ENCODE peak calls at places on chromosomes 4 and X, in six cellular contexts. X is tibial artery, H is cardiac muscle cell, Y is neural progenitor cell, L is suprapubic skin, G is foreskin keratinocyte. M is an unnamed sample. For H3K4me1, the result is how much of the 10 kb centered on the place peaks cover.

GRCh38 chr4:185054876-185055275 is 36.6 kb downstream of the HELT start:
- DNase-seq in Y (peak), H (no peak), X (no peak), G (no peak), L (no peak), M (no peak)

GRCh38 chr4:30825008-30825765 is 105.0 kb downstream of the PCDH7 start:
- DNase-seq in L (no peak), H (no peak), Y (no peak), G (no peak), X (no peak), M (no peak)

GRCh38 chr4:156693557-156693956 is 278.0 kb downstream of the PDGFC start:
- DNase-seq in X (no peak), H (no peak), L (no peak), G (no peak), Y (no peak), M (no peak)

GRCh38 chr4:16450724-16451123 is 224.5 kb upstream of the TAPT1 start:
- DNase-seq in G (no peak), X (no peak), H (peak), Y (no peak), L (no peak), M (no peak)

GRCh38 chrX:17361620-17362019 is 13.4 kb upstream of the NHS start:
- DNase-seq in Y (peak), X (no peak), L (no peak), G (no peak), H (no peak), M (no peak)

GRCh38 chr4:184464759-184465454 is 9.4 kb downstream of the IRF2 start:
- DNase-seq in Y (no peak), H (no peak), G (no peak), X (no peak), L (no peak), M (no peak)

GRCh38 chr4:99394913-99395312 is 40.2 kb downstream of the ADH7 start:
- DNase-seq in G (no peak), X (no peak), L (no peak), H (peak), Y (no peak), M (no peak)

GRCh38 chr4:98749206-98749605 is 90.8 kb upstream of the TSPAN5 start:
- DNase-seq in X (no peak), H (peak), G (no peak), L (no peak), Y (no peak), M (no peak)

GRCh38 chr4:4559596-4559995 is 17.7 kb upstream of the STX18 start:
- DNase-seq in H (no peak), Y (no peak), G (peak), L (no peak), X (no peak), M (no peak)

GRCh38 chr4:22434895-22435294 is 81.0 kb downstream of the ADGRA3 start:
- DNase-seq in G (peak), L (no peak), Y (peak), X (no peak), H (peak), M (no peak)

GRCh38 chr4:55369968-55370367 is 23.9 kb downstream of the SRD5A3 start:
- DNase-seq in L (no peak), X (no peak), H (no peak), G (no peak), Y (no peak), M (no peak)

GRCh38 chr4:51835854-51836253 is 7.1 kb upstream of the DCUN1D4 start:
- DNase-seq in X (no peak), H (no peak), Y (peak), L (no peak), G (no peak), M (no peak)

GRCh38 chr4:71290074-71290473 is 48.7 kb upstream of the SLC4A4 start:
- DNase-seq in X (no peak), G (no peak), H (no peak), Y (no peak), L (no peak), M (no peak)

GRCh38 chrX:136162827-136163427 is 15.6 kb downstream of the FHL1 start:
- DNase-seq in H (peak), X (no peak), G (peak), L (no peak), Y (peak), M (no peak)

GRCh38 chr4:78907638-78908037 is 31.6 kb downstream of the PAQR3 start:
- DNase-seq in H (no peak), Y (no peak), L (no peak), X (no peak), G (no peak), M (no peak)

GRCh38 chr4:152870605-152871004 is 65.5 kb upstream of the FHDC1 start:
- DNase-seq in X (no peak), Y (peak), L (no peak), G (no peak), H (no peak), M (no peak)

GRCh38 chrX:40151211-40152172 is 53.7 kb upstream of the BCOR start:
- DNase-seq in X (no peak), L (no peak), Y (peak), G (no peak), H (no peak), M (no peak)

GRCh38 chr4:119816473-119816872 is 187.9 kb upstream of the PDE5A start:
- DNase-seq in G (no peak), X (no peak), H (no peak), L (no peak), Y (no peak), M (no peak)

GRCh38 chr4:185577592-185577940 is 42.3 kb upstream of the PDLIM3 start:
- DNase-seq in X (no peak), L (no peak), H (no peak), Y (no peak), G (no peak), M (no peak)

GRCh38 chr4:82798168-82799005 is at the start of gene SCD5:
- DNase-seq in G (no peak), H (peak), X (peak), Y (peak), L (peak), M (peak)

GRCh38 chr4:35461931-35462659 is 782.2 kb downstream of the ARAP2 start:
- DNase-seq in L (no peak), X (no peak), Y (peak), G (no peak), H (no peak), M (no peak)

GRCh38 chr4:186948361-186949291 is 225.0 kb upstream of the FAT1 start:
- DNase-seq in G (no peak), X (no peak), Y (peak), H (peak), L (no peak), M (no peak)

GRCh38 chrX:71098302-71098701 is 2.7 kb downstream of the FOXO4 start:
- DNase-seq in X (peak), Y (no peak), H (peak), G (no peak), L (peak), M (peak)

GRCh38 chrX:38774249-38774648 is 27.0 kb upstream of the MID1IP1 start:
- DNase-seq in Y (no peak), H (no peak), X (no peak), L (no peak), G (no peak), M (no peak)

GRCh38 chr4:162061214-162061613 is 102.6 kb downstream of the FSTL5 start:
- DNase-seq in H (no peak), L (no peak), Y (peak), X (no peak), G (no peak), M (no peak)

GRCh38 chrX:97109730-97110129 is 226.0 kb downstream of the RPA4 start:
- DNase-seq in X (no peak), H (no peak), Y (no peak), G (no peak), L (no peak), M (no peak)

GRCh38 chr4:103307479-103308042 is 109.4 kb upstream of the CENPE start:
- DNase-seq in Y (no peak), H (no peak), G (no peak), L (no peak), X (no peak), M (no peak)

GRCh38 chrX:63743596-63743995 is 41.4 kb downstream of the ARHGEF9 start:
- DNase-seq in L (no peak), X (no peak), Y (no peak), H (no peak), G (no peak), M (no peak)

GRCh38 chr4:738781-739280 is 33.2 kb downstream of the PCGF3 start:
- DNase-seq in L (no peak), H (no peak), Y (no peak), G (no peak), X (no peak), M (no peak)

GRCh38 chr4:138235419-138235952 is 6.7 kb downstream of the SLC7A11 start:
- DNase-seq in X (no peak), L (no peak), H (peak), G (peak), Y (no peak), M (no peak)

GRCh38 chr4:29277381-29277780 is 1442.8 kb upstream of the PCDH7 start:
- DNase-seq in L (no peak), G (peak), X (no peak), H (peak), Y (no peak), M (no peak)

GRCh38 chr4:3875466-3875865 is 109.3 kb downstream of the ADRA2C start:
- DNase-seq in Y (no peak), L (no peak), G (no peak), H (no peak), X (no peak), M (no peak)

GRCh38 chr4:1523506-1523905 is 117.3 kb upstream of the NKX1-1 start:
- DNase-seq in H (no peak), L (no peak), G (no peak), X (no peak), Y (no peak), M (no peak)

GRCh38 chrX:151973851-151974335 is 583 bp downstream of the GABRE start:
- DNase-seq in G (no peak), Y (no peak), L (peak), H (no peak), X (peak), M (peak)

GRCh38 chrX:119234931-119235555 is 1.0 kb upstream of the PGRMC1 start:
- DNase-seq in G (no peak), L (no peak), Y (peak), X (no peak), H (peak), M (no peak)

GRCh38 chr4:95547708-95548471 is 883 bp downstream of the UNC5C start:
- DNase-seq in X (peak), G (no peak), H (peak), Y (peak), L (no peak), M (no peak)

GRCh38 chr4:3345384-3345783 is 52.6 kb downstream of the RGS12 start:
- DNase-seq in G (no peak), X (no peak), Y (no peak), L (no peak), H (no peak), M (no peak)

GRCh38 chrX:31449064-31449463 is 377.2 kb upstream of the FTHL17 start:
- DNase-seq in L (no peak), Y (no peak), G (no peak), X (no peak), H (no peak), M (no peak)

GRCh38 chr4:1396806-1397455 is 9.3 kb downstream of the NKX1-1 start:
- DNase-seq in X (peak), G (no peak), Y (no peak), H (no peak), L (peak), M (no peak)

GRCh38 chr4:16626945-16627344 is 271.5 kb downstream of the LDB2 start:
- DNase-seq in Y (no peak), G (peak), X (peak), L (peak), H (peak), M (no peak)

DNA sequence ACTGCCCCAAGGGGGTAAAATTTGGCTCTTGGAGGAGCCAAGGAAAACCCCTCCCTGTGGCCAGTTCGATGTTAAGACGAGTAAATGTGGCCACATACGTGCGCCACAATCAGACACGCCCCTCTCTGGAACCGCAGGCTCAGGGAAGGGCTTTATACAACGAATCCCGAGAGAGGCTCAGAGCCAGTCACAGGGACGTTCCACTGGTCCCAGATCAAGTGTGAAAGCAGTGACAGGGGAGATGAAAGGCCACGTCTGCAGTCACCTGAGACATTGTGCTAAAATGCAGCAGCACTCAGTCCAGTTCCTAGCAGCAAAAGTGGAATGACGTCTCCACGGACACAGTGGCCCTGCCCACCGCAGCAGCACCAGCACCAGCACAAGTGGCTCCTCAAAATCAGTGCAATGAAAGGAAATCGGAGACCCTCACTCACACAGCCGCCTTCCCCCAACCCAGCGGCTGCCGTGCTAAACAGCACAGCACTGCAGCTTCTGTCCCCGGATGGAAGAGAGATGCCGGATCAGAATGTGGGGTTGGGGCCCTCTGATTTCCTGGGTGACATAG is 67.9 kb downstream of the ACOX3 start:
- DNase-seq in G (no peak), Y (no peak), L (no peak), X (no peak), H (no peak), M (no peak)
- H3K4me1 ChIP-seq in G (under half), Y (under half), L (under half), X (under half), H (under half), M (under half)

GRCh38 chr4:76689079-76689817 is 208.7 kb downstream of the SOWAHB start:
- DNase-seq in L (no peak), Y (peak), H (peak), X (peak), G (no peak), M (no peak)

GRCh38 chr4:76690906-76691275 is 207.1 kb downstream of the SOWAHB start:
- DNase-seq in G (no peak), X (no peak), L (no peak), Y (no peak), H (no peak), M (no peak)

GRCh38 chr4:76687730-76688441 is 210.1 kb downstream of the SOWAHB start:
- DNase-seq in L (no peak), G (no peak), X (no peak), H (no peak), Y (peak), M (no peak)

GRCh38 chr4:76690091-76690905 is 207.6 kb downstream of the SOWAHB start:
- DNase-seq in G (no peak), H (no peak), Y (no peak), X (no peak), L (no peak), M (no peak)

DNA sequence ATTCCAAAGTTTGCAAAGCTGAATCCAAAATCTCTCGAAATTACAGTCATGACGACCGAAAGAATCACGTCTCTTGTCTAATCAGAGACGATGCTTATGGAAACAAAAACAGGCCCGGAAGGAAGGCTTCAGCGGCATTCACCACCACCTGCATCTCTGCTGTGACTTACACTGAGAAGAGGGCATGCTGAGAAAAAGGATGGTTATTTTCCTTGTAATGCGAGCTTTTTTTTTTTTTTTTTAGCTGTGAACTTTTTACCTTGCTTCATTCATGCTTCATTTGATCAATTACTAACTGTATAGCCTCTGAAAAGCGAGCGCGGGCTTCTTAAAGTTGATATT is 209.2 kb downstream of the SOWAHB start:
- DNase-seq in Y (peak), G (no peak), L (no peak), H (no peak), X (no peak), M (no peak)
- H3K27ac ChIP-seq in Y (no peak), G (peak), L (peak), H (peak), X (peak), M (peak)

GRCh38 chr4:76692761-76693160 is 205.2 kb downstream of the SOWAHB start:
- DNase-seq in X (no peak), H (no peak), L (no peak), G (no peak), Y (no peak), M (no peak)
- H3K4me1 ChIP-seq in X (half or more), H (under half), L (under half), G (under half), Y (half or more), M (under half)

DNA sequence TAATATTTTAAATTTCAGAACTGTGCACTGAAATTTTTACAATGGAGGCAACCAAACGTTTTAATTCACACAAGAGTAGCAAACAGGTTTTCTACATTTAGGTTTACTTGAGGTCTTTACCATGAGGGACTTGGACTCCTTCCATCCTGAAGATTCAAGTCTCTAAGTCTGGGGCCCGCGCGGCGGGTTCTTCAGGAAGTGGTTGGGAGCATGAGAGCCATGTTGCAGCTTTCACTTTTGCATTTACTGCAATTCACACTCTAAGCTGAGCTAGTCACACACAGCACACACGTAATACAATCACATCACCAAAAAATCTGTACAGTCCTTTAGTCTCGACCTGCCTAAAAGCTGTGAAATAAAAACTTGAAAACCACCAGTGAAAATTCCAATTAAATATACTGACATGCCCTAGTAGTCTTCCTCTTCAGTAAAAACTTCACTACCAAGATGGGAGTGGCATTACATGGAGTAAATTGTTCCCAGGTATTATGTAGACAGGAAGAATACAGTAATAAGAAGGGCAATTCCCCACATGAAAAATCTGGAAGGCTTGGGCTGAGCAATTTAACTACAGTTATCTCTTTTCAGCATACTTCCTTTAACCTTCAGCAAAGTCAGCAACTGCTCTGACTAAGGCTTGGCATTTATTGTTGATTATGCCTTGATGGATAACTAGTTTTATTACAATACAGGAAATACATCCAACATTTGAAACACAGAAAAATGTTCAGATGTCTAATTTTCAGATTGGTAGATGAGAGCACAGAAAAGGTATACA is 571.1 kb upstream of the DIPK2B start:
- DNase-seq in L (no peak), G (no peak), Y (no peak), X (peak), H (peak), M (no peak)
- H3K27ac ChIP-seq in L (peak), G (peak), Y (no peak), X (no peak), H (no peak), M (peak)

GRCh38 chr4:123739806-123740205 is 343.2 kb downstream of the SPRY1 start:
- DNase-seq in H (no peak), L (no peak), X (no peak), Y (no peak), G (no peak), M (no peak)

GRCh38 chr4:123744664-123745290 is 348.2 kb downstream of the SPRY1 start:
- DNase-seq in G (no peak), X (peak), Y (no peak), H (peak), L (peak), M (no peak)

GRCh38 chr4:123740236-123740635 is 343.6 kb downstream of the SPRY1 start:
- DNase-seq in X (no peak), H (no peak), G (no peak), L (no peak), Y (no peak), M (no peak)

GRCh38 chr4:123743821-123744220 is 347.2 kb downstream of the SPRY1 start:
- DNase-seq in X (no peak), G (no peak), Y (no peak), H (peak), L (no peak), M (no peak)

GRCh38 chr4:123741906-123742305 is 345.3 kb downstream of the SPRY1 start:
- DNase-seq in X (no peak), L (no peak), G (no peak), Y (no peak), H (peak), M (no peak)
- H3K4me1 ChIP-seq in X (under half), L (under half), G (under half), Y (under half), H (under half), M (under half)

GRCh38 chrX:104137496-104137895 is 19.3 kb downstream of the SLC25A53 start:
- DNase-seq in L (no peak), X (no peak), H (no peak), G (no peak), Y (no peak), M (no peak)

GRCh38 chrX:104130808-104131207 is 18.5 kb downstream of the ZCCHC18 start:
- DNase-seq in G (no peak), X (no peak), H (no peak), L (no peak), Y (no peak), M (no peak)

GRCh38 chrX:104134583-104135261 is 22.1 kb downstream of the SLC25A53 start:
- DNase-seq in Y (no peak), L (no peak), G (no peak), H (no peak), X (no peak), M (no peak)

GRCh38 chrX:104136241-104137019 is 20.4 kb downstream of the SLC25A53 start:
- DNase-seq in L (no peak), H (peak), Y (peak), G (no peak), X (peak), M (peak)

DNA sequence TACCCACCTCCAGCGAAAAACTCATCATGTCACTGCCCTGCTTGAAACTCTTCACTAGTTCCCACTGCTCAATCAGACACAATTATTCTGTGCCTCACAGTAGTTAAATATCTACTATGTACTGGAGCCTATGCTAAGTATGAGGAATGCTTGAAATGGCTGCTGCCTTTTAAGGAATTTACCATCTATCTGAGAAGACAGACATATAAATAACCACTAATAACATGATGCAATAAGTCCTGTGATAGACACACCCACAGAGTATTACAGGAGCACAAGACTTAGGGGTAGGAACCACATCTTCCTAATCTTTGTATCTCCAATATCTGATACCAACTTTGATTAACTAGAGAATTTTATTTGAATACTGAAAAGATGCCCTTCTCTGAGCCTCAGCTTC is 21.1 kb downstream of the SLC25A53 start:
- DNase-seq in H (no peak), X (no peak), G (no peak), L (no peak), Y (no peak), M (no peak)
- H3K27ac ChIP-seq in H (no peak), X (peak), G (no peak), L (no peak), Y (no peak), M (no peak)